ENCODE peak calls at places on chromosomes 1 and 21, in four cellular contexts. Q, X, S and L are unnamed samples.

GRCh38 chr1:60880202-60880601 is 202.2 kb upstream of the NFIA start:
- DNase-seq in Q (no peak), X (no peak), S (no peak), L (no peak)

GRCh38 chr1:212680691-212681090 is 18.9 kb downstream of the BATF3 start:
- DNase-seq in Q (peak), X (no peak), S (no peak), L (no peak)

GRCh38 chr1:210850556-210850955 is 283.4 kb downstream of the KCNH1 start:
- DNase-seq in Q (no peak), X (no peak), S (no peak), L (no peak)

GRCh38 chr1:28893403-28894102 is 20.8 kb upstream of the EPB41 start:
- DNase-seq in Q (peak), X (no peak), S (no peak), L (no peak)

GRCh38 chr21:32140212-32141008 is 138.4 kb downstream of the MIS18A start:
- DNase-seq in Q (no peak), X (no peak), S (no peak), L (no peak)

GRCh38 chr1:214551436-214552173 is at the start of gene PTPN14:
- DNase-seq in Q (peak), X (no peak), S (peak), L (peak)

GRCh38 chr1:205015241-205015640 is 27.8 kb upstream of the CNTN2 start:
- DNase-seq in Q (no peak), X (no peak), S (no peak), L (no peak)

GRCh38 chr1:58290685-58291372 is 255.7 kb downstream of the OMA1 start:
- DNase-seq in Q (peak), X (no peak), S (peak), L (no peak)

GRCh38 chr1:90522432-90522831 is 194.7 kb downstream of the BARHL2 start:
- DNase-seq in Q (no peak), X (no peak), S (no peak), L (no peak)

GRCh38 chr1:201505505-201505893 is 1.4 kb downstream of the CSRP1 start:
- DNase-seq in Q (no peak), X (no peak), S (peak), L (no peak)

GRCh38 chr1:52771384-52771783 is 45.1 kb downstream of the ZYG11B start:
- DNase-seq in Q (no peak), X (no peak), S (no peak), L (no peak)

GRCh38 chr1:94045465-94046056 is 75.4 kb downstream of the ABCA4 start:
- DNase-seq in Q (peak), X (no peak), S (peak), L (peak)

GRCh38 chr1:235054961-235055360 is 73.7 kb downstream of the TOMM20 start:
- DNase-seq in Q (no peak), X (no peak), S (no peak), L (no peak)

GRCh38 chr1:111990026-111990877 is 784 bp upstream of the KCND3 start:
- DNase-seq in Q (no peak), X (no peak), S (peak), L (no peak)

GRCh38 chr1:56376188-56376984 is 203.0 kb downstream of the PLPP3 start:
- DNase-seq in Q (no peak), X (no peak), S (peak), L (no peak)

GRCh38 chr1:70910013-70910412 is 137.6 kb downstream of the PTGER3 start:
- DNase-seq in Q (peak), X (no peak), S (no peak), L (no peak)

GRCh38 chr1:39124282-39124681 is 80.2 kb upstream of the MACF1 start:
- DNase-seq in Q (no peak), X (no peak), S (no peak), L (no peak)

GRCh38 chr1:1959840-1960479 is 40.9 kb upstream of the TMEM52 start:
- DNase-seq in Q (peak), X (peak), S (peak), L (peak)

GRCh38 chr1:203148127-203148526 is 20.6 kb downstream of the ADORA1 start:
- DNase-seq in Q (no peak), X (no peak), S (no peak), L (no peak)

GRCh38 chr1:29833596-29833995 is 597.3 kb downstream of the PTPRU start:
- DNase-seq in Q (no peak), X (no peak), S (no peak), L (no peak)

GRCh38 chr21:46171585-46171984 is 12.7 kb downstream of the SPATC1L start:
- DNase-seq in Q (no peak), X (no peak), S (no peak), L (no peak)

GRCh38 chr1:228478912-228479665 is 8.1 kb upstream of the RNF187 start:
- DNase-seq in Q (peak), X (no peak), S (no peak), L (no peak)

GRCh38 chr1:204128964-204129896 is 22.6 kb downstream of the ETNK2 start:
- DNase-seq in Q (peak), X (peak), S (peak), L (peak)

GRCh38 chr1:237814319-237814924 is 76.3 kb downstream of the ZP4 start:
- DNase-seq in Q (no peak), X (no peak), S (no peak), L (no peak)

GRCh38 chr1:28370220-28371010 is 875 bp downstream of the PHACTR4 start:
- DNase-seq in Q (peak), X (no peak), S (peak), L (peak)

GRCh38 chr1:1308756-1309524 is 543 bp downstream of the PUSL1 start:
- DNase-seq in Q (peak), X (no peak), S (no peak), L (no peak)

GRCh38 chr21:18646114-18646513 is 242.5 kb upstream of the TMPRSS15 start:
- DNase-seq in Q (no peak), X (no peak), S (no peak), L (no peak)

GRCh38 chr1:19412654-19413053 is 72.7 kb downstream of the CAPZB start:
- DNase-seq in Q (no peak), X (no peak), S (no peak), L (no peak)

GRCh38 chr1:174165471-174166137 is 6.3 kb downstream of the RABGAP1L start:
- DNase-seq in Q (no peak), X (no peak), S (no peak), L (no peak)

GRCh38 chr21:32392299-32392879 is 423 bp downstream of the URB1 start:
- DNase-seq in Q (no peak), X (no peak), S (no peak), L (no peak)

GRCh38 chr1:242147096-242147976 is 148.4 kb upstream of the MAP1LC3C start:
- DNase-seq in Q (peak), X (no peak), S (no peak), L (no peak)

GRCh38 chr1:235866207-235866912 is at the start of gene LYST:
- DNase-seq in Q (peak), X (peak), S (peak), L (peak)

GRCh38 chr1:169944621-169945020 is 50.9 kb upstream of the SCYL3 start:
- DNase-seq in Q (no peak), X (no peak), S (no peak), L (no peak)

GRCh38 chr1:156845055-156845952 is 13.6 kb downstream of the INSRR start:
- DNase-seq in Q (peak), X (no peak), S (no peak), L (no peak)

DNA sequence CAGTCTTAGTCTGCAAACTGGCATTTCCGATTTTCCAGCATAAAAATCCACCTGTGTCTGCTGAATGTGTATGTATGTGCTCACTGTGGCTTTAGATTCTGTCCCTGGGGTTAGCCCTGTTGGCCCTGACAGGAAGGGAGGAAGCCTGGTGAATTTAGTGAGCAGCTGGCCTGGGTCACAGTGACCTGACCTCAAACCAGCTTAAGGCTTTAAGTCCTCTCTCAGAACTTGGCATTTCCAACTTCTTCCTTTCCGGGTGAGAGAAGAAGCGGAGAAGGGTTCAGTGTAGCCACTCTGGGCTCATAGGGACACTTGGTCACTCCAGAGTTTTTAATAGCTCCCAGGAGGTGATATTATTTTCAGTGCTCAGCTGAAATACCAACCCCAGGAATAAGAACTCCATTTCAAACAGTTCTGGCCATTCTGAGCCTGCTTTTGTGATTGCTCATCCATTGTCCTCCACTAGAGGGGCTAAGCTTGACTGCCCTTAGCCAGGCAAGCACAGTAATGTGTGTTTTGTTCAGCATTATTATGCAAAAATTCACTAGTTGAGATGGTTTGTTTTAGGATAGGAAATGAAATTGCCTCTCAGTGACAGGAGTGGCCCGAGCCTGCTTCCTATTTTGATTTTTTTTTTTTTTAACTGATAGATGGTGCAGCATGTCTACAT is 2.5 kb upstream of the OLFML3 start:
- DNase-seq in Q (no peak), X (no peak), S (no peak), L (no peak)
- TF ChIP-seq CTCF in Q (peak), X (no peak), S (peak), L (peak)

GRCh38 chr21:34801519-34802132 is 132.8 kb downstream of the CLIC6 start:
- DNase-seq in Q (peak), X (no peak), S (peak), L (peak)
- TF ChIP-seq CTCF in Q (peak), X (no peak), S (peak), L (peak)

GRCh38 chr1:91791103-91791502 is 94.8 kb downstream of the TGFBR3 start:
- DNase-seq in Q (no peak), X (no peak), S (no peak), L (no peak)
- TF ChIP-seq CTCF in Q (no peak), X (no peak), S (no peak), L (no peak)

DNA sequence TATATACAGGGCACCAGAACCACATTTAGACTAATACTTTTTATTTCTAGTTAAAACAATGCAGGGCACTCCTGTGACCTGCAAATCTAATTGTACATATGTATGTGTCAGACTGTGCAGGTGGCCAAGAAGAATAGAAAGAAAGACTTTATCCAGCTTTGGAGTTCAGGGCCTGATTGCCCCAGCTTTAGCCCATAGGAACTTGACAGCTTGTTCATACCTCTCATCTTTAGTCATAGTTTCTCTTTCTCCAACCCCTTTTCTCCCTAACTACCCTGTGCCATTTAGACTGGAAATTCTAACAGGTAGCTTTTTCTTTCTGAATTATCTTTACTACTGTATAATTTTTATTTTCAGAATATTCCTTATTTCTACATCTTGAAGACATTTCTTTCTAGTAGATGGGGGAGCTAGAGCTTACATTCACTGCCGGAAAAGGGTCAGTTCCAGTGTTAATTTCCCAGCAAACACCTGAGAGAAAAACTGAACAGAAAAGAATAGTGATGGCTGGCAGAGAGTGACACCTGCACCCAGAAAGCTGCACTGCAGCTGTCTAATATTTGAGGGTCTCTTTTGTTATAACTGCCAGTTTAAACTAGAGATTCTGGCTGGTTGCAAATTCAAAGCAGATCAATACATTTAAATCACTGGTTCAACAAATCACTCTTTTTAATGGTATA is 8.4 kb downstream of the YBX1 start:
- DNase-seq in Q (no peak), X (no peak), S (no peak), L (no peak)
- TF ChIP-seq CTCF in Q (peak), X (no peak), S (no peak), L (no peak)

DNA sequence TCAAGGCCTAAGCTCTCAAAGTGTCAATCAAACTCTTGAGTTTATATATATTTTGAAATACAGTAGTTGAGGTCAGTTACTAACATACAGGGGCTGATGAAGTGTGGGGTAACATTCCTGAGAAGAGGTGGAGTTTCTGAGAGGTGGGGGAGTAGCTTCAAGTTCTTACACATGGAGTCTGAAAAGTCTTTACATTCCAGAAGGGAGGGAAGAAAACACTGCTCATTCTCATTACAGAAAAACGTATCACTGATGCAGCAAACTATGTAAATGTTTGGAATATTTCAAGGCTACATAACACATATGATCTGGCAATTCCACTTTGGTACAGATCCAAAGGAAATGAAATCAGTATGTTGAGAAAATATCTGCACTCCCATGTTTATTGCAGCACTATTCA is 1065.8 kb upstream of the B3GALT2 start:
- DNase-seq in Q (no peak), X (no peak), S (no peak), L (no peak)
- TF ChIP-seq CTCF in Q (no peak), X (no peak), S (no peak), L (no peak)

GRCh38 chr1:195886000-195886399 is 722.2 kb downstream of the KCNT2 start:
- DNase-seq in Q (no peak), X (no peak), S (no peak), L (no peak)
- TF ChIP-seq CTCF in Q (no peak), X (no peak), S (peak), L (peak)